ENCODE peak calls at places on chromosomes 1 and 21, in four cellular contexts. P is skeletal muscle cell; B is activated naive CD4-positive, alpha-beta T cell treated with anti-CD3 and anti-CD28 coated beads, Interleukin-2, amount 50 U/mL, for 72 hours; W is HEK293T. T is an unnamed sample.

GRCh38 chr1:119647734-119648619 is at the start of gene ZNF697:
- DNase-seq in P (peak; percentile 94), W (peak; percentile 93), B (peak; percentile 58), T (peak; percentile 96)

GRCh38 chr1:102834688-102835320 is 273.5 kb downstream of the COL11A1 start:
- DNase-seq in P (peak; percentile 23), W (no peak), B (no peak), T (no peak)

GRCh38 chr1:208731976-208732821 is 488.0 kb upstream of the PLXNA2 start:
- DNase-seq in B (no peak), W (no peak), P (no peak), T (no peak)

GRCh38 chr1:235808226-235808625 is 58.5 kb downstream of the LYST start:
- DNase-seq in W (no peak), P (no peak), B (no peak), T (no peak)

GRCh38 chr1:43225168-43225567 is 44.6 kb upstream of the TMEM125 start:
- DNase-seq in W (no peak), B (no peak), P (no peak), T (no peak)

GRCh38 chr1:40053138-40053887 is 12.8 kb downstream of the CAP1 start:
- DNase-seq in P (no peak), W (no peak), B (no peak), T (no peak)

GRCh38 chr21:16912075-16912474 is 600.8 kb upstream of the CXADR start:
- DNase-seq in P (peak; percentile 5), W (no peak), B (no peak), T (no peak)

GRCh38 chr1:221271696-221272095 is 392.5 kb downstream of the HLX start:
- DNase-seq in W (no peak), P (no peak), B (no peak), T (no peak)

GRCh38 chr1:150564051-150564991 is 15.1 kb downstream of the MCL1 start:
- DNase-seq in P (no peak), B (no peak), W (no peak), T (no peak)

GRCh38 chr1:234240680-234241079 is 132.6 kb upstream of the COA6 start:
- DNase-seq in W (no peak), P (no peak), B (no peak), T (no peak)

GRCh38 chr1:25232866-25233784 is 823 bp upstream of the SYF2 start:
- DNase-seq in B (peak; percentile 71), P (peak; percentile 41), W (peak; percentile 65), T (peak; percentile 63)

GRCh38 chr1:223670458-223671159 is 5.1 kb upstream of the CAPN8 start:
- DNase-seq in W (peak; percentile 72), P (peak; percentile 7), B (no peak), T (no peak)

GRCh38 chr1:16091296-16091695 is 17.8 kb upstream of the FAM131C start:
- DNase-seq in P (no peak), B (no peak), W (no peak), T (no peak)

GRCh38 chr1:216621536-216621935 is 101.7 kb downstream of the ESRRG start:
- DNase-seq in P (no peak), B (no peak), W (no peak), T (no peak)

GRCh38 chr1:109824349-109825115 is 60.8 kb upstream of the EPS8L3 start:
- DNase-seq in P (no peak), W (no peak), B (no peak), T (no peak)

GRCh38 chr1:156073740-156074139 is 8.5 kb downstream of the MEX3A start:
- DNase-seq in B (no peak), W (no peak), P (no peak), T (no peak)

GRCh38 chr1:23448846-23449245 is 24.3 kb upstream of the TCEA3 start:
- DNase-seq in W (no peak), P (no peak), B (no peak), T (no peak)

GRCh38 chr1:230123280-230124186 is 56.5 kb downstream of the GALNT2 start:
- DNase-seq in W (no peak), P (no peak), B (no peak), T (no peak)

GRCh38 chr1:211736351-211736915 is 61.0 kb upstream of the NEK2 start:
- DNase-seq in B (no peak), W (no peak), P (no peak), T (no peak)

GRCh38 chr21:31991356-31992331 is 118.8 kb downstream of the HUNK start:
- DNase-seq in P (no peak), W (no peak), B (no peak), T (no peak)

GRCh38 chr1:245810181-245810727 is 655.5 kb downstream of the KIF26B start:
- DNase-seq in W (no peak), P (no peak), B (no peak), T (no peak)

GRCh38 chr1:115879977-115880376 is 39.1 kb upstream of the NHLH2 start:
- DNase-seq in W (no peak), B (no peak), P (no peak), T (no peak)

GRCh38 chr1:31981976-31982375 is 31.7 kb upstream of the KHDRBS1 start:
- DNase-seq in P (no peak), W (no peak), B (no peak), T (no peak)

GRCh38 chr1:212450331-212450881 is 17.7 kb downstream of the NENF start:
- DNase-seq in P (peak; percentile 49), W (no peak), B (no peak), T (peak; percentile 44)